ENCODE peak calls at places on chromosomes 1 and 21, in four cellular contexts. C is AG09319, F is PC-3, P is uterus. J is an unnamed sample.

GRCh38 chr1:241081473-241081872 is 275.5 kb downstream of the RGS7 start:
- DNase-seq in P (no peak), C (no peak), F (no peak), J (peak; percentile 38)

GRCh38 chr1:36109041-36109679 is 15.9 kb downstream of the COL8A2 start:
- DNase-seq in C (no peak), P (no peak), F (peak; percentile 73), J (peak; percentile 42)

GRCh38 chr1:222769181-222769580 is 32.2 kb downstream of the FAM177B start:
- DNase-seq in F (no peak), P (no peak), C (no peak), J (no peak)

GRCh38 chr1:22044690-22045420 is 7.7 kb upstream of the CDC42 start:
- DNase-seq in P (no peak), F (peak; percentile 88), C (peak; percentile 39), J (peak; percentile 73)

GRCh38 chr1:7379445-7379971 is 391.6 kb upstream of the VAMP3 start:
- DNase-seq in P (no peak), F (peak; percentile 45), C (peak; percentile 27), J (peak; percentile 66)

GRCh38 chr1:175410560-175410959 is 218.0 kb upstream of the KIAA0040 start:
- DNase-seq in C (no peak), P (no peak), F (no peak), J (no peak)

GRCh38 chr1:205449750-205450443 is 5.9 kb downstream of the BLACAT1 start:
- DNase-seq in F (peak; percentile 97), P (peak; percentile 59), C (no peak), J (peak; percentile 93)

GRCh38 chr1:182784556-182785171 is 4.9 kb upstream of the NPL start:
- DNase-seq in C (peak; percentile 16), P (no peak), F (peak; percentile 68), J (peak; percentile 71)

GRCh38 chr1:209625791-209626285 is 26.4 kb downstream of the LAMB3 start:
- DNase-seq in F (no peak), C (no peak), P (no peak), J (no peak)

GRCh38 chr1:153113416-153113815 is at the start of gene SPRR2F:
- DNase-seq in F (no peak), P (no peak), C (no peak), J (no peak)

GRCh38 chr1:54354899-54355298 is 51.3 kb downstream of the SSBP3 start:
- DNase-seq in P (no peak), F (no peak), C (no peak), J (no peak)

GRCh38 chr1:165639821-165640623 is 9.0 kb downstream of the MGST3 start:
- DNase-seq in P (no peak), F (no peak), C (no peak), J (no peak)

GRCh38 chr1:60970081-60970509 is 112.3 kb upstream of the NFIA start:
- DNase-seq in F (peak; percentile 48), C (no peak), P (no peak), J (peak; percentile 43)

GRCh38 chr1:42259059-42259738 is 75.8 kb downstream of the FOXJ3 start:
- DNase-seq in F (no peak), C (no peak), P (no peak), J (no peak)

GRCh38 chr21:44958471-44959191 is 18.8 kb downstream of the SLX9 start:
- DNase-seq in F (no peak), P (peak; percentile 93), C (peak; percentile 54), J (no peak)

GRCh38 chr1:180261524-180262160 is 31.6 kb downstream of the LHX4 start:
- DNase-seq in C (no peak), F (no peak), P (no peak), J (no peak)

GRCh38 chr21:37531402-37532042 is 164.9 kb downstream of the DYRK1A start:
- DNase-seq in P (no peak), F (peak; percentile 33), C (no peak), J (peak; percentile 20)

GRCh38 chr1:164604541-164604940 is 45.6 kb downstream of the PBX1 start:
- DNase-seq in C (no peak), P (no peak), F (peak; percentile 58), J (no peak)

GRCh38 chr1:11753555-11754208 is 8.3 kb upstream of the C1orf167 start:
- DNase-seq in F (no peak), C (no peak), P (no peak), J (no peak)
- TF ChIP-seq CTCF in F (no peak), C (no peak), P (no peak), J (no peak)

DNA sequence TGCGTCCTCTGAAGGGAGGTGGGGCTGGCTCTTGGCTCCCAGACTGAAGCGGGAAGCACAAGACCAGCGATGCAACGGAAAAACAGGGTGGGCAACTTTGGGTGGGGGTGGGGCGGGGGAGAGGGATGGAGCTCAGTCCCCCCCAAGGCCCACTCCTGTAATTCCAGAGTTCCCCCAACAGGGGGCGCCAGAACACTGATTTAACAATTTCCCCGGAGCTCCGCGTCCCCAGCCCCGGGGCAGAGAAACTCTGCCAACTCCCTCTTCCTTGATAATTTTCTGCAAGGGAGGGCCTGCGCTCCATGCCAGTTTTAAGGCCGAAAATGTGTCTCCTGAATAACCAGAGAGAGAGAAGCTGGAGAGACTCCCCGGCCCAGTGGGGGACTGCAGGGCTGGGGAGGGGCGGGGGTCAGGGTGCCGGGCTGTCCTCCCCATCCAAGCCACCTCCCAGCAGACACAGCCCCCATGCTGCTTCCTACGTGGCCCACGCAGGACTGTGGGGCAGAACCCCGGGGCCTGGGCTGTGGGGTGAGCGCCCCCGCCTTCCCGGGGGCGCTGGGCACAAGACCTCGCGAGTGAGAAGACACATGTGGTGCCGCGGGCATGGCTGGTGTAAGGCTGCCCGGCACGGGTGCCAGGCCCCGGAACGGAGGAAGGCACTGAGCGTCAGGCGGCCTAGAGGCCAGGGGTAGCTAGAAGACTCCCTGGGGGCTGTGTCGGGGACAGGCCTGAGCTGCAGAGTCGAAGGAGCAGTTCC is 51.4 kb downstream of the KIF21B start:
- DNase-seq in P (peak; percentile 68), F (peak; percentile 93), C (peak; percentile 11), J (peak; percentile 80)
- TF ChIP-seq CTCF in P (peak; percentile 71), F (peak; percentile 98), C (peak; percentile 61), J (peak; percentile 100)

DNA sequence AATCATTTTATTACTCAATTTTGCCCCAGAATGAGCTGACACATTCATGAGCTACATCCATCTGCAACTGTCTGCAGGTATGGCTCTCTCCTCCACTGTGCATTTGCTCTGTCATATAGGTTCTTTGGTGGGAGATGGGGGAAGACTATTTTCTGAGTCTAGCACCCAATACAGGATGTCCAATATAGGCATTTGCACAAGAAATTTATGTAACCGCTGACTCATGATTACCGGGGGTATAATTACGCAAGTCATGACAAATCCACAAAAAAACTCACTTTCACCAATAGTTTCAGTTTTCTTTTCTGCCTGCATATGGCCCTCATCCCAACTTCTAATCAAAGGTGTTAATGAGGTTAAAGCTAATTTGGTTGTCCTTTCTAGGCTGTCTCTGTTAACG is 17.5 kb upstream of the VSIG8 start:
- DNase-seq in C (peak; percentile 48), F (peak; percentile 91), P (no peak), J (peak; percentile 93)
- TF ChIP-seq CTCF in C (no peak), F (no peak), P (no peak), J (no peak)

DNA sequence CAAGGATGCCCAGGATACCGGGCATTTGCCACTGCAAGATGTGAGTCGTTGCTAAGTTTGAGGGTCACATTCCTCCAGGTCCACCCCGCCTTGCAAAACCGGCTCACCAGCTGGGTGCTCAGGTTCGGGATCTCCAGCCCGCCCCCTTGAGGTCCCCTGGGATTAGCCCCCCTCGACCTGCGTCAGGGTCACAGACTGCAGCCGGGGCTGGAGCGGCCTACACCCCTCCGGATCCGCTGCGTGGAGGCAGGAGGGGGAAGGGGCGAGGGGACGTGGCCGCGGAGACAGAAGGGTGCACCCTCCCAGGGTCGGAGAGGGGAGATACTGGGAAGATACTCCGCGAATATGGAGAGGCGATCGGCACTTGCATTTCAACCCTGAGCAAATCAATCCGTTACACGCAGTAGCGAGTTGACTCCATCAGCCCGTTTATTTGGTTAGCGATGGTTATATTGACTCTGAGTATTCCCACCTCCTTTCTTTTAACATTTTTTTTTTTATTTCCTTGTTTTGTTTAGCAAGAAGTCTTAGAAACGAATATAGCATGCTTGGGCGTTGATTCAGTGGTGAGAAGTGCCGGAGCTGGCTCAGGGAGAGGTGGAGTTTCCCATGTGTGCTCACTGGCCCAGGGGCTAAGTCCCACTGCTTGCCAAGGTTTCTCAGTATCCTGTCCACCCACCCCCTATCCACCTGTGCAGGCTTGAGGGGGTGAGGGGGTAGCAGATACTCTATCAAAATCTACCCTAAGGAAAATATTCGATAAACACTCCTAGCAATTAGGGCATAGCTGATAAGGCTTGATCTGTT is 983 bp downstream of the IFNAR2 start:
- DNase-seq in P (peak; percentile 44), F (peak; percentile 63), C (no peak), J (peak; percentile 54)
- TF ChIP-seq CTCF in P (no peak), F (peak; percentile 21), C (no peak), J (no peak)

J was measured in MCF 10A.